ENCODE peak calls at places on chromosomes 6 and 20, in nine cellular contexts. X is trophoblast cell, K is mesenchymal stem cell, C is GM23338, L is HCT116, D is fibroblast of lung, A is osteoblast, Q is K562, H is hepatocyte. R is an unnamed sample. For H3K4me1 and H3K36me3, the result is how much of the 10 kb centered on the place peaks cover.

GRCh38 chr6:124961784-124962611 is at the start of gene RNF217:
- DNase-seq in X (peak), L (no peak), Q (peak), H (peak), D (peak), C (peak), K (peak), A (peak), R (peak)

GRCh38 chr20:38452880-38453624 is 17.9 kb upstream of the SNHG17 start:
- DNase-seq in H (peak), X (peak), L (no peak), A (peak), D (peak), Q (peak), C (no peak), K (peak), R (peak)

GRCh38 chr20:12722096-12722495 is 286.7 kb upstream of the SPTLC3 start:
- DNase-seq in X (peak), H (peak), Q (no peak), K (no peak), D (no peak), C (peak), A (no peak), L (no peak), R (no peak)

GRCh38 chr6:20790032-20790791 is 256.0 kb downstream of the CDKAL1 start:
- DNase-seq in C (no peak), L (no peak), Q (no peak), H (no peak), D (no peak), A (no peak), X (no peak), K (no peak), R (no peak)

GRCh38 chr6:28443112-28443773 is at the start of gene ZSCAN23:
- DNase-seq in C (peak), X (peak), D (peak), L (no peak), K (peak), A (peak), H (peak), Q (no peak), R (peak)

GRCh38 chr6:7424967-7425807 is 35.6 kb downstream of the RIOK1 start:
- DNase-seq in C (peak), H (peak), L (peak), A (peak), Q (no peak), K (peak), D (peak), X (peak), R (peak)

GRCh38 chr20:53829086-53829703 is 235.6 kb upstream of the ZNF217 start:
- DNase-seq in X (peak), L (peak), D (peak), H (peak), K (peak), A (peak), C (no peak), Q (peak), R (peak)

GRCh38 chr20:53154540-53154939 is 182.4 kb downstream of the TSHZ2 start:
- DNase-seq in X (peak), Q (no peak), K (peak), A (no peak), H (no peak), D (no peak), C (no peak), L (no peak), R (peak)

GRCh38 chr6:158717341-158718328 is 67.8 kb downstream of the SYTL3 start:
- DNase-seq in Q (no peak), X (no peak), H (no peak), C (no peak), A (peak), K (no peak), D (no peak), L (no peak), R (no peak)

GRCh38 chr6:150142657-150143501 is at the start of gene PPP1R14C:
- DNase-seq in K (no peak), Q (peak), A (peak), L (no peak), C (peak), D (no peak), H (peak), X (no peak), R (peak)

GRCh38 chr20:32244150-32244823 is 33.2 kb upstream of the KIF3B start:
- DNase-seq in D (peak), C (no peak), K (no peak), X (peak), L (no peak), H (no peak), A (no peak), Q (no peak), R (peak)

GRCh38 chr6:12208190-12208589 is 82.0 kb upstream of the EDN1 start:
- DNase-seq in H (no peak), A (peak), X (peak), Q (no peak), K (peak), D (no peak), C (no peak), L (no peak), R (peak)

GRCh38 chr20:47817573-47817972 is 32.3 kb upstream of the SULF2 start:
- DNase-seq in Q (no peak), D (no peak), L (no peak), K (no peak), C (no peak), H (no peak), A (no peak), X (no peak), R (no peak)

GRCh38 chr6:41428995-41429417 is 93.6 kb downstream of the NCR2 start:
- DNase-seq in H (peak), Q (no peak), A (peak), X (no peak), D (peak), C (peak), L (no peak), K (peak), R (peak)

GRCh38 chr6:13725570-13725969 is 13.9 kb upstream of the RANBP9 start:
- DNase-seq in D (no peak), H (no peak), L (peak), C (no peak), K (no peak), Q (no peak), X (peak), A (no peak), R (peak)

GRCh38 chr20:38231786-38232130 is 28.8 kb downstream of the KIAA1755 start:
- DNase-seq in Q (no peak), K (peak), D (peak), H (no peak), L (no peak), C (no peak), A (peak), X (no peak), R (peak)

DNA sequence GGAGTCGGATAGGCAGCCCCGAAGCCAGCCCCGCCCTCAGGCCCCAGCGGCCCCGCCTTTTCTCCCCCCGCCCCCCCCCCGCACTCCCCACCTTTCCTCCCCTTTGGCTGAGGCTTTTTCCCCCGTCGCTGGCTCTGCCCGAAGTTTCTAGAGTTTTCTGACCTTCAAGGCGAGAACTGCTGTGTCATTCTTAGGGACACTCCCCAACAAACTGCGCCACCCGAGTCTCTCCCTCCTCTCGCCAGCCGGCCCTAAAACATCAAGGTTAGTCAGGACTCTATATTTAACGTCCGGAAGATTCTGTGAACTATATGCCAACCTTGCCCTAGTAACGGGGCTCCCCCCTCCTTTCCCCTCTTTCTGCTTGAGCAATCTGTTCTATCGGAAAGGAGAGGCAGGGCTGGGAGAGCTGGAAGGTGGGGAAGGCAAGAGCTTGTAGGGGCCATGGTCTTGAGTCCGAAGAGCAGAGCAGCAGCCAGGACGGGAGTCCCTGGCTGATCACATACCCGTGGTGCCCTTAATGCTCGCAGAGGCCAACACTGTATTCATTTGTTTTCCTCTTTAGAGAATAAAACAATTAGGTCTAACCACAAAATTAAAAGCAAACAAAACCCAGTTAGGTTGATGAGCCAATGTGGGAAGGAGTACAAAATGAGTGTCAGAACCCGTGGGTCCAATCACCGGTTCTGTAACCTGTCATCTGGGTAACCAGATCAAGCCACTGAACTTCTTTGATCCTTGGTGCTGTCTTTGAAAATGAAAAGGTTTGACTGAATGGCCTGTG is 5.3 kb upstream of the HSPA1B start:
- DNase-seq in C (peak), K (peak), X (peak), A (peak), H (peak), D (peak), L (no peak), Q (peak), R (peak)
- H3K4me1 ChIP-seq in C (half or more), K (under half), X (under half), A (under half), H (half or more), D (under half), L (half or more), Q (half or more), R (under half)

DNA sequence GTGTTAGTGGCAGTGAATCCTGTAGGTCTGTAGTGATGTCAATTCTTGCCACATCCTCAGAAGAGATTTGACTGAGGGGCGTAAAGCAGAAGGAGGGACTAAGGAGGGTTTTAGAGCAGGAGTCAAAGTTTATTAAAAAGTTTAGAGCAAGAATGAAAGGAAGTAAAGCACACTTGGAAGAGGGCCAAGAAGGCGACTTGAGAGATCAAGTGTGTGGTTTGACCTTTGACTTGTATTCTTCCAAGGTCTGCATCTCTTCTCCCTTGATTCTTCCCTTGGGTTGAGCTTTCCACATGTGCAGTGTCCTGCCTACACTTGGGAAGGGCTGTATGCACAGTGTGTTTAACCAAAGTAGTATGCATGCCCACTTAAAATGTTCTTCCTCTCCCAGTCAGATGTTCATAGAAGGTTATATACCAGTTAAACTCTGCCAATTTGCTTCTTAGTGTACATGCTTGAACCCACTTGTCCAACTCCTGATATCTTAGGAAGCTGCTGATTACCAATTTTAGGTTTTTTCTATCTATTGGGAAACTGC is 627.6 kb downstream of the MMUT start:
- DNase-seq in A (no peak), C (no peak), X (no peak), H (no peak), L (no peak), Q (no peak), K (peak), D (peak), R (no peak)
- H3K4me2 ChIP-seq in A (no peak), C (no peak), X (no peak), H (no peak), L (peak), Q (no peak), K (no peak), D (no peak), R (no peak)

GRCh38 chr20:62158088-62158400 is 14.5 kb downstream of the SS18L1 start:
- DNase-seq in Q (no peak), D (no peak), K (no peak), X (no peak), L (no peak), H (no peak), C (no peak), A (peak), R (no peak)

GRCh38 chr20:62157387-62158087 is 14.0 kb downstream of the SS18L1 start:
- DNase-seq in D (no peak), K (no peak), X (no peak), C (no peak), L (no peak), Q (no peak), H (no peak), A (peak), R (no peak)

GRCh38 chr20:62156254-62156556 is 12.6 kb downstream of the SS18L1 start:
- DNase-seq in X (no peak), Q (no peak), K (no peak), L (no peak), H (no peak), D (no peak), C (peak), A (no peak), R (no peak)

GRCh38 chr20:62155428-62156253 is 12.1 kb downstream of the SS18L1 start:
- DNase-seq in Q (no peak), C (peak), H (no peak), D (no peak), L (no peak), A (peak), K (no peak), X (peak), R (peak)

GRCh38 chr20:62156592-62157386 is 13.2 kb downstream of the SS18L1 start:
- DNase-seq in A (peak), D (peak), K (peak), X (no peak), H (peak), Q (peak), C (peak), L (peak), R (peak)
- H3K36me3 ChIP-seq in A (under half), D (under half), K (under half), X (under half), H (under half), Q (half or more), C (under half), L (under half), R (under half)

GRCh38 chr20:839626-840025 is 6.1 kb downstream of the FAM110A start:
- DNase-seq in C (no peak), K (no peak), D (no peak), X (peak), Q (no peak), A (no peak), H (no peak), L (no peak), R (no peak)
- H3K4me1 ChIP-seq in C (under half), K (under half), D (under half), X (under half), Q (under half), A (under half), H (under half), L (half or more), R (under half)

DNA sequence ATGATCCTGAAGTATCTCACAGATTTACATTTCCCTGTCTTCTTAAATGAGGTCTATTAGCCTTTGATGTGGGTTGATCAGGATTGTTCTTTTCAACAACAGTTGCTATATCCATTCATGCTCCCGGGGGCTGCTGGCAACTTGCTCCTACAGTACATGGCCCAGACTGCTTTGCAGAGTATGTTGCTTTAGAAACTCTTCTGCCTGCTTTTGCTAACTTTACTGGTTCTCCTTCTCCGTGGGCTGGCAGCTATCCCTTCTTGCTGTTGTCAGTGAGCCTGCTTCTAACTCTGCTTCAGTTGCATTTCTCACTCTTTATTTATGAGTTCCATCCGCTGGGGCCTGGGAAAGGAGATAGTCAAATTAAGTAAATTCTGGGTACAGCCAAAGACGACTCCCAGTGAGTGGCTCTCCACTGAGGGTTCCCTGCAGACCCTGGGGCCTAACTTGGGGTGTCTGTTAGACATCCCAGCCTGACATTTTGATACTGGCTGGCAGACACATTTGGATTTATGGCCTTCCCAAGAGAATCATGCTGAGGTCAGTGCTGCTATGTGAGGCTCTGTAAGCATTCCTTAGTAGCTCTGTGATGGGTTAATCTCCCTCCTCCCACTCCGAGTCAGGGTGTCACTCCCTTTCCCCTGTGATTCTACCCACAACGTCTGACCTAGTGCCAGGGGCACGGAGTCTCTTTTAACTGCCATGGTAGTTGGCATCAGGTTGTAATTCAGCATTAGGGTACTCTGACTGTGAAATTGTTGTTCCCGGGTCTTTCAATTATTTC is 73.6 kb downstream of the SLX4IP start:
- DNase-seq in D (peak), H (peak), L (no peak), X (no peak), K (peak), Q (no peak), A (peak), C (no peak), R (peak)
- H3K4me2 ChIP-seq in D (peak), H (peak), L (peak), X (no peak), K (no peak), Q (peak), A (peak), C (no peak), R (peak)

GRCh38 chr6:83472767-83473166 is 39.6 kb upstream of the PRSS35 start:
- DNase-seq in K (no peak), C (no peak), X (no peak), Q (no peak), A (peak), D (no peak), H (no peak), L (no peak), R (no peak)

GRCh38 chr6:83479389-83479788 is 32.9 kb upstream of the PRSS35 start:
- DNase-seq in K (no peak), X (no peak), A (no peak), Q (no peak), H (no peak), C (no peak), L (no peak), D (no peak), R (no peak)

GRCh38 chr6:83470587-83470986 is 39.7 kb upstream of the ME1 start:
- DNase-seq in X (no peak), K (no peak), C (no peak), L (no peak), Q (no peak), A (no peak), D (no peak), H (no peak), R (no peak)

GRCh38 chr6:83474309-83474708 is 38.0 kb upstream of the PRSS35 start:
- DNase-seq in X (no peak), A (no peak), Q (no peak), H (no peak), D (peak), C (peak), L (no peak), K (peak), R (no peak)
- H3K36me3 ChIP-seq in X (under half), A (under half), Q (under half), H (under half), D (under half), C (under half), L (under half), K (under half), R (under half)

GRCh38 chr6:112237644-112238043 is 16.7 kb downstream of the LAMA4 start:
- DNase-seq in Q (no peak), L (no peak), H (no peak), X (no peak), K (no peak), A (no peak), C (no peak), D (peak), R (peak)
- H3K4me1 ChIP-seq in Q (under half), L (under half), H (under half), X (under half), K (under half), A (half or more), C (under half), D (under half), R (half or more)

GRCh38 chr20:43725666-43726065 is 1.1 kb downstream of the GTSF1L start:
- DNase-seq in D (peak), L (no peak), Q (no peak), C (no peak), H (no peak), A (no peak), K (peak), X (no peak), R (no peak)
- H3K4me2 ChIP-seq in D (no peak), L (no peak), Q (no peak), C (no peak), H (no peak), A (no peak), K (no peak), X (no peak), R (no peak)

R was measured in GM23248.